ENCODE peak calls at places on chromosomes 11 and 22, in eight cellular contexts. I, D, V, Q, L, U, H and W are unnamed samples.

GRCh38 chr11:133918606-133919260 is 38.0 kb downstream of the IGSF9B start:
- DNase-seq in Q (no peak), L (no peak), I (no peak), D (no peak), H (no peak), U (no peak), V (no peak), W (no peak)

GRCh38 chr22:17266261-17266971 is 47.2 kb upstream of the ADA2 start:
- DNase-seq in Q (peak), U (peak), I (no peak), D (no peak), H (no peak), V (no peak), L (no peak), W (no peak)

GRCh38 chr22:24414523-24414922 is 12.9 kb upstream of the ADORA2A start:
- DNase-seq in I (no peak), V (no peak), L (no peak), H (no peak), U (no peak), D (peak), Q (no peak), W (no peak)

GRCh38 chr22:26553056-26553752 is 36.7 kb downstream of the TPST2 start:
- DNase-seq in U (no peak), I (no peak), D (no peak), L (peak), V (peak), Q (peak), H (peak), W (peak)

GRCh38 chr11:118619444-118620205 is 12.2 kb downstream of the PHLDB1 start:
- DNase-seq in D (peak), U (peak), I (peak), V (peak), L (peak), H (no peak), Q (peak), W (peak)

GRCh38 chr11:33802414-33802950 is 28.2 kb upstream of the FBXO3 start:
- DNase-seq in L (peak), Q (peak), H (peak), V (peak), D (peak), U (peak), I (peak), W (peak)

GRCh38 chr11:725624-726202 is 19.7 kb downstream of the EPS8L2 start:
- DNase-seq in Q (no peak), D (no peak), U (no peak), V (no peak), L (no peak), I (no peak), H (peak), W (no peak)

GRCh38 chr11:131689049-131689925 is 318.9 kb downstream of the NTM start:
- DNase-seq in H (no peak), U (no peak), I (no peak), V (no peak), Q (no peak), D (no peak), L (no peak), W (no peak)

GRCh38 chr22:44458044-44459020 is 39.7 kb downstream of the RTL6 start:
- DNase-seq in I (peak), U (no peak), V (no peak), L (no peak), H (no peak), D (no peak), Q (no peak), W (no peak)

GRCh38 chr11:27469333-27469680 is 3.3 kb downstream of the LGR4 start:
- DNase-seq in Q (no peak), D (no peak), H (no peak), L (no peak), V (no peak), I (no peak), U (no peak), W (no peak)

GRCh38 chr11:27468209-27468608 is 4.4 kb downstream of the LGR4 start:
- DNase-seq in Q (peak), H (no peak), L (peak), U (no peak), V (no peak), D (no peak), I (peak), W (peak)

GRCh38 chr11:27470166-27470565 is 2.4 kb downstream of the LGR4 start:
- DNase-seq in V (no peak), D (no peak), L (no peak), H (no peak), U (no peak), I (no peak), Q (no peak), W (no peak)

GRCh38 chr11:27467181-27467913 is 5.2 kb downstream of the LGR4 start:
- DNase-seq in V (no peak), H (no peak), U (no peak), L (no peak), I (no peak), Q (no peak), D (no peak), W (no peak)

DNA sequence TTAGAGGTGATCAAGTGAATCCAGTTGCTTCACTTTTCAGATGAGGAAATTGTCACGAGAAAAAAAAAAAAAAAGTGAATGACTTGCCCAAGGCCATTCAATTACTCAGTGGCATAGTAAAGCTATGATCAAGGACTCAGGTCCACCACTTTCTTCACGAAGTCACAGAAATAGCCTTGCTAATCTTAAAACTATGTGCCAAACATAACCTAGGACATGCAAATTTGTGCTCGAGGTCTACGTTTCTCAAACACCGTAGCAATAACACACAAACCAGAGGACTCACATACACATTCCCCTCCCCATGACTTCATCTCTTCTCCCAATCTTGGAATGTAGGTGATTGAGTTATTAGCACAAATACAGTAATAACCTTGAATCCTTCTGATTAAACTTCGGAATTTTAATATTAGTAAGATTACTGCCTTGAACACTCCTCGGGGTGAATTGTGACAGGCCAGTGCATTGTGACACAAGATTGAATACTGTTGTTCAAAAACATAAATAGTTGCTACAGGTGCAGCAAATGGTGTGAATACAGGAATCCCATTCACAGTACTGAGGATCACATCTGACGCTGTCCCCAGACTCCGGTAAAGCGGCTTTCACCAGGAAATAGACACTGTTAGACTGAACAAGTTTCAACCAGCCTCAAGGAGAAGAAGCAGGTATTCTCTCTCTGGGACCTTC is 3.8 kb downstream of the LGR4 start:
- DNase-seq in D (no peak), I (peak), Q (peak), H (no peak), L (no peak), V (no peak), U (no peak), W (no peak)
- H3K4me3 ChIP-seq in D (no peak), I (peak), Q (no peak), H (no peak), L (no peak), V (no peak), U (peak), W (peak)

GRCh38 chr22:50697667-50698506 is 25.3 kb downstream of the SHANK3 start:
- DNase-seq in L (no peak), D (peak), Q (no peak), V (no peak), U (no peak), H (no peak), I (no peak), W (no peak)

GRCh38 chr22:50695421-50696250 is 23.0 kb downstream of the SHANK3 start:
- DNase-seq in H (no peak), Q (no peak), V (no peak), U (no peak), I (no peak), L (no peak), D (peak), W (no peak)

GRCh38 chr22:50698546-50698945 is 25.9 kb downstream of the SHANK3 start:
- DNase-seq in D (peak), Q (no peak), I (no peak), V (no peak), H (no peak), U (no peak), L (no peak), W (no peak)

GRCh38 chr22:50696251-50696798 is 23.7 kb downstream of the SHANK3 start:
- DNase-seq in I (no peak), D (peak), L (no peak), U (no peak), Q (no peak), H (no peak), V (no peak), W (no peak)

DNA sequence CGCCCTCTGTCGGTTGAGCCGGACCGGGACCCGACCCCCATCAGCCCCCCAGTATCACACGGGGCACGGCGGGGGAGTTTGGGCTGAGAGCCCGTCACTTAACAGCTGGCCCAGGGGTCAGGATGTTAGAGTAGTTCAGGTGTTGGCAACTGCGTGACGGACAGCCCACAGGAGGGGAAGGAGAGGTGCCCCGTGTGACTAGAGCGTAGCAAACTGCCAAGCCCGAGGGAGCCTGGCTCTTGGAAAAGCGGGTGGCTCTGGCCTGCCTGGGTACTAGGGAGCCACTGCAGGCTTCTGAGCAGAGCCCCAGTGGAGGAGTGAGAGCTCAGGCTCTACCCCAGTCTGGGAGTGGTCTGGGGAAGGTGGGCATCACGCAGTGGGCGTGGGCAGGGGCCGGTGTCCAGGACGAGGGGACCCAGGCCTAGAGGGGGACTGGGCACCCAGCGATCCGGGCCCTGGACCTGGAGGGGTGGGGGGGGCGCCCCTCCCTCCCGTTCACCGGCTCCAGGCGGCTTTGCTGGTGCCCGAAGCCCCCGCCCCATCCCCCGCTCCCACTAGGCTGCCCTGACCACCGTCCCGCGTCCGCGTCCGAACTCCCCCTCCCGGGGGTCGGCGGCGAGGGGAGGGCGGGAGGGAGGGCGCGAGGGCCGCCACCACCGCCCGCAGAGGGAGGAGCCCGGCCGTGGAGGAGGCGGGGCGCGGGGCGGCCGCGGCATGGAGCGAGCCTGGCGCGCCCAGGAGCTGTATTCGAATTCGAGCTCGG is 24.4 kb downstream of the SHANK3 start:
- DNase-seq in V (no peak), Q (peak), U (no peak), I (no peak), H (no peak), D (peak), L (no peak), W (no peak)
- H3K4me3 ChIP-seq in V (peak), Q (peak), U (peak), I (peak), H (no peak), D (peak), L (peak), W (peak)

GRCh38 chr22:41951898-41952474 is at the start of gene SMIM45:
- DNase-seq in H (no peak), Q (no peak), V (no peak), D (no peak), L (peak), U (no peak), I (no peak), W (no peak)
- H3K4me3 ChIP-seq in H (no peak), Q (no peak), V (no peak), D (no peak), L (no peak), U (no peak), I (no peak), W (no peak)

GRCh38 chr22:29309332-29310064 is 3.0 kb downstream of the GAS2L1 start:
- DNase-seq in L (no peak), I (no peak), D (peak), U (peak), V (no peak), Q (peak), H (no peak), W (no peak)
- H3K4me3 ChIP-seq in L (no peak), I (no peak), D (no peak), U (peak), V (peak), Q (no peak), H (no peak), W (no peak)

GRCh38 chr22:21857501-21857914 is 9.9 kb downstream of the MAPK1 start:
- DNase-seq in I (no peak), U (no peak), D (no peak), L (no peak), H (no peak), Q (peak), V (no peak), W (no peak)
- H3K4me3 ChIP-seq in I (no peak), U (no peak), D (no peak), L (no peak), H (no peak), Q (no peak), V (no peak), W (no peak)

GRCh38 chr11:62444271-62444833 is 25.5 kb downstream of the SCGB1A1 start:
- DNase-seq in D (peak), Q (no peak), U (peak), L (peak), V (no peak), H (no peak), I (no peak), W (no peak)
- H3K4me3 ChIP-seq in D (peak), Q (peak), U (peak), L (peak), V (peak), H (peak), I (no peak), W (peak)

GRCh38 chr22:31082606-31083376 is 1.7 kb downstream of the SMTN start:
- DNase-seq in D (peak), I (no peak), V (no peak), U (peak), L (peak), H (no peak), Q (peak), W (no peak)
- H3K4me3 ChIP-seq in D (peak), I (peak), V (peak), U (peak), L (peak), H (no peak), Q (no peak), W (peak)

GRCh38 chr11:102047305-102047924 is at the start of gene CFAP300:
- DNase-seq in U (peak), L (peak), I (no peak), D (peak), V (peak), H (peak), Q (peak), W (peak)
- H3K4me3 ChIP-seq in U (peak), L (peak), I (peak), D (peak), V (peak), H (peak), Q (peak), W (peak)

DNA sequence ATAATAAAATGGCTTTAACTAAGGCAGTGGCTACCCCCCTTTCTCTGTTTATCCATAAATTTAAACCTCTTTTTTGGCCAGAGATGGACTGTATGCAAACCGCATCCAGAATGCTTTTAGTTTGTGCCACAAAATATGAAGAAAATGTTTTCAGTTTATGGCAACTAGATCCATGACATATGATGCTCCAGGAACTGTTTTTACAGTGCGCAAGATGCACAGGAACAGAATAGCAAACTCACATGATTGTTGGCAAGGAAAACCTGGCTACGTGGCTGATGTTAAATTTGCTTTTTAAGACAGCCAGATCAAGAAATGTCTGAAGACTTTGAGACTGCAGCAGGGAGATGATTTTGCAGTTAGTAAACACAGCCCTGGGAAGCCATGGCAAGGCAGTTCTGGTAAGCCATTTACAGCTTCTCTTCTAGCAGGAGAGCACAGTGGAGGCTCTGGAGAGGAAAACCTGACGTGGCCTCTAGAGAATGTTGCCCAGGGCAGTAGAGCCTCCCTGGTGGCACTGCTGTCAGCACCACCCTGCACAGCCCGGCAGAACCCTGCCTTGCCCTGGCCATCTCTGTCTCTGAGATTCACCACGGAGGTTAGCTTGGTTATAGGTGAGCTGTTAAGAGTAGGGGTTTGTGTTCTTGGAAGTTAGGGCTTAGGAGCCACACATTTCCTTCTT is 69.8 kb upstream of the TNRC6B start:
- DNase-seq in L (peak), D (no peak), V (no peak), U (peak), H (peak), Q (peak), I (no peak), W (no peak)
- H3K4me3 ChIP-seq in L (peak), D (no peak), V (peak), U (peak), H (peak), Q (no peak), I (no peak), W (no peak)

DNA sequence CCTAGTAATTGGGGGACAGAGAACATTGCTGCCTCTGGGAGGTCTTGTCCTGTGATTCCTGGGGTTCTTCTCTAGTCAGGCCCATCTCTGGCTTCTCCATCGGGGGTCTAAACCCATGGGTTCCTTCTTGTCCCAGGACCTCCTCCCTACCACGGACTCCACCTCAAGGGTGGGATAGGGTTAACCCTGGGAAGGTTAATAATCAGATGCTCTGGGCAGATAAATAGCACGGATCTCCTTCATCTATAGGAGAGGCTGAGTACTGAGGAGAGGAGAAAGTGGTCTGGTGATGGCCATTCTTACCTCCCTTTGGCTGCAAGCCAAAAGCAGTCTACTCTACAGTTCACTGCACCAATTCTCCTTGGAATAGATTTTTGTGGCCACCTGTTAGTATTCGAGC is 10.5 kb downstream of the HEPHL1 start:
- DNase-seq in I (no peak), U (no peak), H (no peak), L (no peak), V (no peak), D (no peak), Q (no peak), W (no peak)
- H3K4me3 ChIP-seq in I (no peak), U (no peak), H (no peak), L (no peak), V (no peak), D (no peak), Q (no peak), W (no peak)